ENCODE peak calls at places on chromosomes 11 and 22, in six cellular contexts. Y is fibroblast of the aortic adventitia; H is NCI-H2081 treated with DMSO at 0.1 percent for 48 hours; I is effector memory CD8-positive, alpha-beta T cell; O is T-helper 2 cell; S is NCI-H1105 treated with DMSO at 0.1 percent for 48 hours. A is an unnamed sample.

GRCh38 chr11:59206635-59207034 is 6.1 kb downstream of the MPEG1 start:
- DNase-seq in Y (peak; percentile 16), S (peak; percentile 41), I (no peak), O (no peak), H (no peak), A (peak; percentile 44)

GRCh38 chr11:73585834-73586575 is 11.9 kb downstream of the FAM168A start:
- DNase-seq in S (no peak), Y (peak; percentile 31), O (no peak), H (no peak), I (no peak), A (peak; percentile 82)

GRCh38 chr11:32334822-32335221 is 100.5 kb downstream of the WT1 start:
- DNase-seq in S (no peak), O (no peak), I (no peak), Y (no peak), H (no peak), A (peak; percentile 45)

GRCh38 chr11:47443028-47443700 is 5.8 kb downstream of the RAPSN start:
- DNase-seq in S (no peak), H (peak; percentile 11), O (no peak), I (no peak), Y (no peak), A (no peak)

GRCh38 chr11:10418259-10418949 is 36.7 kb upstream of the AMPD3 start:
- DNase-seq in I (no peak), O (no peak), S (no peak), Y (peak; percentile 58), H (no peak), A (peak; percentile 86)

GRCh38 chr11:34251640-34251980 is 106.2 kb downstream of the ABTB2 start:
- DNase-seq in O (no peak), H (no peak), S (no peak), Y (peak; percentile 72), I (no peak), A (peak; percentile 74)

GRCh38 chr11:6268811-6269210 is 9.2 kb downstream of the CCKBR start:
- DNase-seq in H (no peak), Y (no peak), O (no peak), I (no peak), S (no peak), A (peak; percentile 71)

GRCh38 chr11:115590254-115590653 is 86.0 kb upstream of the CADM1 start:
- DNase-seq in Y (no peak), S (no peak), I (no peak), H (no peak), O (no peak), A (no peak)

GRCh38 chr11:127564803-127565202 is 564.2 kb upstream of the KIRREL3 start:
- DNase-seq in I (no peak), S (no peak), H (no peak), O (no peak), Y (no peak), A (peak; percentile 12)

GRCh38 chr22:25110596-25110845 is 89.1 kb upstream of the CRYBB3 start:
- DNase-seq in Y (no peak), I (no peak), S (no peak), H (no peak), O (no peak), A (no peak)

GRCh38 chr11:16605440-16605970 is 132.9 kb upstream of the C11orf58 start:
- DNase-seq in H (no peak), Y (no peak), O (no peak), I (no peak), S (peak; percentile 68), A (peak; percentile 39)

GRCh38 chr11:29452131-29452530 is 564.7 kb downstream of the KCNA4 start:
- DNase-seq in H (no peak), S (no peak), Y (peak; percentile 67), I (no peak), O (no peak), A (peak; percentile 76)

GRCh38 chr11:79931692-79932091 is 490.9 kb upstream of the TENM4 start:
- DNase-seq in Y (no peak), I (no peak), S (no peak), H (no peak), O (no peak), A (no peak)

GRCh38 chr11:9263840-9264380 is 1.2 kb downstream of the DENND5A start:
- DNase-seq in O (no peak), S (no peak), I (peak; percentile 20), H (no peak), Y (no peak), A (peak; percentile 68)

GRCh38 chr22:32824531-32825315 is 23.2 kb downstream of the TIMP3 start:
- DNase-seq in O (no peak), Y (no peak), H (no peak), I (no peak), S (no peak), A (no peak)

GRCh38 chr11:128195057-128195751 is 392.2 kb downstream of the ETS1 start:
- DNase-seq in I (peak; percentile 32), H (no peak), S (no peak), Y (no peak), O (no peak), A (no peak)

GRCh38 chr22:32576553-32577255 is 102.1 kb downstream of the FBXO7 start:
- DNase-seq in H (no peak), O (no peak), Y (no peak), S (peak; percentile 2), I (no peak), A (no peak)

GRCh38 chr22:29369460-29369859 is 18.9 kb downstream of the AP1B1 start:
- DNase-seq in O (no peak), S (no peak), Y (peak; percentile 80), I (no peak), H (no peak), A (peak; percentile 95)

GRCh38 chr11:111624602-111625001 is 22.4 kb downstream of the SIK2 start:
- DNase-seq in Y (no peak), O (no peak), H (no peak), S (no peak), I (no peak), A (no peak)

GRCh38 chr22:38153821-38154562 is 27.6 kb downstream of the PLA2G6 start:
- DNase-seq in H (no peak), I (no peak), O (no peak), S (no peak), Y (no peak), A (no peak)

GRCh38 chr11:128054323-128054910 is 532.9 kb downstream of the ETS1 start:
- DNase-seq in H (no peak), O (no peak), I (no peak), Y (peak; percentile 26), S (no peak), A (peak; percentile 79)

GRCh38 chr11:6693342-6694228 is 10.4 kb upstream of the MRPL17 start:
- DNase-seq in Y (peak; percentile 92), O (no peak), H (no peak), S (no peak), I (peak; percentile 18), A (peak; percentile 85)

GRCh38 chr22:30208631-30209603 is 37.6 kb downstream of the LIF start:
- DNase-seq in H (no peak), S (no peak), Y (peak; percentile 99), I (no peak), O (no peak), A (peak; percentile 83)

GRCh38 chr11:8683115-8683807 is 669 bp downstream of the RPL27A start:
- DNase-seq in H (no peak), Y (peak; percentile 30), O (no peak), S (no peak), I (no peak), A (peak; percentile 38)

GRCh38 chr11:34633990-34634725 is 13.3 kb downstream of the EHF start:
- DNase-seq in I (no peak), S (peak; percentile 58), O (no peak), Y (peak; percentile 67), H (peak; percentile 54), A (peak; percentile 36)